ENCODE peak calls at places on chromosomes 3 and 15, in six cellular contexts. One of them, this sample, is unnamed.

GRCh38 chr3:30011237-30011803 is 595.1 kb upstream of the TGFBR2 start:
- DNase-seq in GM12878: no peak
- DNase-seq in HepG2: no peak
- DNase-seq in K562: no peak
- DNase-seq in H1: no peak
- DNase-seq in GM12891: no peak
- DNase-seq in this sample: no peak

GRCh38 chr3:105653161-105653560 is 215.7 kb downstream of the CBLB start:
- DNase-seq in GM12891: no peak
- DNase-seq in K562: no peak
- DNase-seq in H1: no peak
- DNase-seq in HepG2: no peak
- DNase-seq in GM12878: no peak
- DNase-seq in this sample: no peak

GRCh38 chr3:122890077-122890484 is 95.2 kb downstream of the SLC49A4 start:
- DNase-seq in H1: peak; percentile 43
- DNase-seq in HepG2: no peak
- DNase-seq in GM12891: no peak
- DNase-seq in K562: no peak
- DNase-seq in GM12878: peak; percentile 19
- DNase-seq in this sample: no peak

GRCh38 chr15:58742022-58742421 is 7.5 kb downstream of the ADAM10 start:
- DNase-seq in GM12878: no peak
- DNase-seq in H1: no peak
- DNase-seq in HepG2: no peak
- DNase-seq in K562: no peak
- DNase-seq in GM12891: no peak
- DNase-seq in this sample: no peak

GRCh38 chr3:198071602-198072285 is 111.7 kb downstream of the LMLN start:
- DNase-seq in HepG2: peak; percentile 59
- DNase-seq in GM12891: no peak
- DNase-seq in GM12878: peak; percentile 9
- DNase-seq in H1: no peak
- DNase-seq in K562: peak; percentile 68
- DNase-seq in this sample: no peak

GRCh38 chr3:123088360-123088759 is 21.5 kb downstream of the PDIA5 start:
- DNase-seq in HepG2: no peak
- DNase-seq in H1: no peak
- DNase-seq in K562: no peak
- DNase-seq in GM12891: no peak
- DNase-seq in GM12878: no peak
- DNase-seq in this sample: no peak

GRCh38 chr15:76335851-76336253 is 721 bp upstream of the ISL2 start:
- DNase-seq in GM12891: peak; percentile 37
- DNase-seq in H1: no peak
- DNase-seq in GM12878: no peak
- DNase-seq in K562: peak; percentile 47
- DNase-seq in HepG2: no peak
- DNase-seq in this sample: no peak

GRCh38 chr3:126125341-126125740 is 41.4 kb upstream of the SLC41A3 start:
- DNase-seq in GM12891: no peak
- DNase-seq in K562: no peak
- DNase-seq in GM12878: no peak
- DNase-seq in HepG2: no peak
- DNase-seq in H1: no peak
- DNase-seq in this sample: no peak

GRCh38 chr3:39067286-39067685 is 15.5 kb downstream of the WDR48 start:
- DNase-seq in GM12878: no peak
- DNase-seq in K562: no peak
- DNase-seq in HepG2: no peak
- DNase-seq in H1: no peak
- DNase-seq in GM12891: no peak
- DNase-seq in this sample: no peak

GRCh38 chr3:10008588-10009344 is 17.5 kb upstream of the FANCD2 start:
- DNase-seq in K562: peak; percentile 92
- DNase-seq in H1: no peak
- DNase-seq in HepG2: peak; percentile 58
- DNase-seq in GM12878: no peak
- DNase-seq in GM12891: peak; percentile 56
- DNase-seq in this sample: peak; percentile 60
- TF ChIP-seq POLR2A in K562: peak; percentile 55
- TF ChIP-seq POLR2A in H1: no peak
- TF ChIP-seq POLR2A in HepG2: peak; percentile 49
- TF ChIP-seq POLR2A in GM12878: peak; percentile 45
- TF ChIP-seq POLR2A in GM12891: no peak
- TF ChIP-seq POLR2A in this sample: no peak

GRCh38 chr3:76615739-76616138 is 424.2 kb upstream of the ROBO2 start:
- DNase-seq in GM12878: no peak
- DNase-seq in GM12891: no peak
- DNase-seq in H1: no peak
- DNase-seq in HepG2: no peak
- DNase-seq in K562: no peak
- DNase-seq in this sample: no peak
- TF ChIP-seq TAF1 in GM12878: no peak
- TF ChIP-seq TAF1 in GM12891: no peak
- TF ChIP-seq TAF1 in H1: no peak
- TF ChIP-seq TAF1 in HepG2: no peak
- TF ChIP-seq TAF1 in K562: no peak
- TF ChIP-seq TAF1 in this sample: no peak

DNA sequence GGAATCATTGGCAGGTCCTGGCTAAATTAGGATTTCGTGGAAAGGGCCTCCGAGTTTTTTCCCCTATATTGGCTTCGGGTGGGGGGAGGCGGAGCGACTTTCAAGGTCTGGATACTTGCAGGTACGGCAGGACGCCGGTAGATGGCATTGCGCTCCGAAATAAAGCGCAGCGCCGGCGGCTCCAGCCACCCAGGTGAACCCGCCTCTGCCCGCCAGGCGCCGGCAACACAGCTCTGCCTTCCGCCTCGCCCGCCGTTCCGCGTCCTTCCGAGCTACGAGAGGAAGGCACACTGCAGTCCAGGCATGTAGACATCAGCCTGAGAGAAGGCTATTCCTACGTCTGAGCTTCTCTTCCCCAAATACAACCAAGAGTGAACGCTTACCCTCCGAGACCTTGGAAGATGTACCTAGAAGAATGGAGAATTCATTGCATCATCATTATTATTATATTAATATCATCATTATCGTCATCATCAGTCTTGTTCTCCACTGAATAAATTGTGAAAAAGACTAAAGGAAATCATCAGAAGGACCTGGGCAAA is 514.1 kb downstream of the MECOM start:
- DNase-seq in GM12891: peak; percentile 48
- DNase-seq in GM12878: peak; percentile 4
- DNase-seq in K562: peak; percentile 89
- DNase-seq in H1: peak; percentile 56
- DNase-seq in HepG2: peak; percentile 45
- DNase-seq in this sample: peak; percentile 48
- TF ChIP-seq POLR2A in GM12891: no peak
- TF ChIP-seq POLR2A in GM12878: no peak
- TF ChIP-seq POLR2A in K562: no peak
- TF ChIP-seq POLR2A in H1: no peak
- TF ChIP-seq POLR2A in HepG2: no peak
- TF ChIP-seq POLR2A in this sample: no peak

DNA sequence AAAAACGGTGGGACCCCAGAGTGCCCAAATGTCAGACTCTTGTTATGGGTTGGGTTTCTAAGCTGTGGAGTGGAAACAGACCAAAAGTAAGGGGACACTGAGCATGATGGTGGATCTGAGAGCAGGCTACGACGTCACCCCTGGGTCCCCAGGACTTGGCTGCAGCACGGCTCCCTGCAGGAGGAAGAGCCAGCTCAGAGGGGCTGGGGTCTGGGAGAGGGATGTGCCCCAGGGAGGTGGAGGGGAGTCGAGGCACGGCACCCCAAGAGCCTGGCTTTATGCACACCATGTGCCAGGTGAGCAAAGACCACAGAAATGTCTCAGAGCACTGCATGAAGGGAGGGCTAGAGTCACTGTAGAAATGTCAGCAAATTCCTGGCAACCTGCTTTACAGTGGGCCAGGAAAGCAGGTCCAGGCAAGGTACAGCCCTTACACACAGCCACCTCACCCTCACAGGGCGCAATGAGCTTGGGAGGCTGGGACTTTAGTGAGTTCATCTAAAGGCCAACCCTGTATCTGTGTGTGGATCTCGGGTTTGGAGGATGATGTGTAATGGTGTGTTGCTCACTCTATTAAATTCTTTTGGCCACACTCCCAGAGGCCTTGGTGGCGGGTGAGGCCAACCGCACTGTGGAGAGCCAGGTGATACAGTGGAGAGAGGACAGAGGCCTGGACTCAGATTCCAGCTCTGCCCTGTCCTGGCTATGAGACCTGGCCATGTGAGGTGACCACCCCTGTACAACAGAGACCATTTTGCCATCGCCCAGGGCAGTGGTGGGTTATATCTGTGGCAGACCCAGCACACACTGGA is 14.1 kb downstream of the CTSH start:
- DNase-seq in GM12891: no peak
- DNase-seq in H1: no peak
- DNase-seq in GM12878: no peak
- DNase-seq in HepG2: no peak
- DNase-seq in K562: peak; percentile 60
- DNase-seq in this sample: no peak
- TF ChIP-seq TAF1 in GM12891: no peak
- TF ChIP-seq TAF1 in H1: no peak
- TF ChIP-seq TAF1 in GM12878: no peak
- TF ChIP-seq TAF1 in HepG2: no peak
- TF ChIP-seq TAF1 in K562: no peak
- TF ChIP-seq TAF1 in this sample: no peak

GRCh38 chr15:80058851-80059785 is at the start of gene ZFAND6:
- DNase-seq in GM12878: peak; percentile 74
- DNase-seq in K562: peak; percentile 96
- DNase-seq in GM12891: peak; percentile 77
- DNase-seq in H1: peak; percentile 88
- DNase-seq in HepG2: peak; percentile 89
- DNase-seq in this sample: peak; percentile 74

GRCh38 chr15:80055933-80056332 is 3.5 kb upstream of the ZFAND6 start:
- DNase-seq in HepG2: no peak
- DNase-seq in K562: no peak
- DNase-seq in H1: no peak
- DNase-seq in GM12878: peak; percentile 66
- DNase-seq in GM12891: no peak
- DNase-seq in this sample: no peak

GRCh38 chr15:80061581-80061980 is 2.1 kb downstream of the ZFAND6 start:
- DNase-seq in H1: no peak
- DNase-seq in HepG2: peak; percentile 10
- DNase-seq in K562: no peak
- DNase-seq in GM12878: no peak
- DNase-seq in GM12891: no peak
- DNase-seq in this sample: no peak

GRCh38 chr15:80058044-80058443 is 1.4 kb upstream of the ZFAND6 start:
- DNase-seq in H1: no peak
- DNase-seq in HepG2: no peak
- DNase-seq in GM12878: no peak
- DNase-seq in K562: no peak
- DNase-seq in GM12891: no peak
- DNase-seq in this sample: no peak

DNA sequence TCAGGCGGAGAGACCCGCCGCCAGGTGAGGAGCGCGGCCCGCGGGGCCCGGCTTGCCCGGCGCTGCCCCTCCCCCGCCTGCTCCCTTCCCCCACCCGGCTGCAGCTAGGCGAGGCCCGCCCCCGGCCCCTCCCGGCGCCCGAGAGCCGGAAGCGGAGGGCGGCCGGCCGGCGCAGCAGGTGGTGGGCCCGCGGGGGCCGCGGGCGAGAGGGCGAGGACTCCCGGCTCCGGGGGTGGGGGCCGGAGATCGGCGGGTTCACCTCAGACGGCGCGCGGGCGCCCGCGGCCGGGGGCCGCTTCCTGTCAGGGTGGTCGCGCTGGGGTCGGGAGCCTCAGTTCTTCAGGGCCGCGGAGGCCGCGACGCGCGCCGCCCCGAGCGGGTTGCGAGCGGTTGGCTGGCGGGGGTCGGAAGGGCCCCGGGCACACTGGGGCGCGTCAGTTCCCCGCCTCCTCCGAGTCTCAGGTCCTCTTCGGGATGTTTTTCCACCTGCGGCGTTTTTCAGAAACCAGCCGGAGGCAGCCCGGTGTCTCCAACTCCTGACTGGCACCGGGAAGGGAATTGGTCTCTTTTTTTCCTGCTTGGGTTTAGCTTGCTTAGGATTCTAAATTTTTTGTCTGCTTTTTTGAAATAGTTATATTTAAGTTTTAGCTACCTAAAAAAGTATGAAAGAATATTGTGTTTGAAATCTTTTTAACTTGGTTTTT is 462 bp downstream of the ZFAND6 start:
- DNase-seq in HepG2: peak; percentile 24
- DNase-seq in GM12878: no peak
- DNase-seq in K562: peak; percentile 83
- DNase-seq in H1: peak; percentile 27
- DNase-seq in GM12891: peak; percentile 59
- DNase-seq in this sample: peak; percentile 66
- TF ChIP-seq POLR2A in HepG2: no peak
- TF ChIP-seq POLR2A in GM12878: peak; percentile 9
- TF ChIP-seq POLR2A in K562: no peak
- TF ChIP-seq POLR2A in H1: no peak
- TF ChIP-seq POLR2A in GM12891: no peak
- TF ChIP-seq POLR2A in this sample: no peak

This sample was measured in GM12892.